ENCODE peak calls at places on chromosomes 3 and 15, in nine cellular contexts. R is AG09309, C is Calu3, S is left lung, F is heart right ventricle, O is adrenal gland, A is progenitor cell of endocrine pancreas, J is RWPE1, V is esophagus muscularis mucosa. K is an unnamed sample.

GRCh38 chr3:161576733-161577510 is 80.3 kb downstream of the OTOL1 start:
- DNase-seq in R (no peak), C (no peak), S (no peak), F (no peak), O (no peak), A (no peak), J (no peak), V (no peak), K (no peak)

GRCh38 chr3:9351709-9352126 is 11.1 kb upstream of the THUMPD3 start:
- DNase-seq in R (no peak), C (peak), S (no peak), F (no peak), O (no peak), A (peak), J (peak), V (no peak), K (no peak)

GRCh38 chr3:140995881-140996280 is 54.2 kb downstream of the SLC25A36 start:
- DNase-seq in R (no peak), C (no peak), S (no peak), F (no peak), O (no peak), A (no peak), J (no peak), V (no peak), K (peak)

GRCh38 chr3:126556637-126557414 is 1.9 kb downstream of the C3orf22 start:
- DNase-seq in R (no peak), C (no peak), S (peak), F (no peak), O (peak), A (no peak), J (no peak), V (peak), K (no peak)

GRCh38 chr15:50358805-50359204 is 3.8 kb upstream of the GABPB1 start:
- DNase-seq in R (no peak), C (peak), S (no peak), F (no peak), O (no peak), A (no peak), J (peak), V (no peak), K (peak)

GRCh38 chr3:64650096-64650622 is 37.6 kb downstream of the ADAMTS9 start:
- DNase-seq in R (no peak), C (no peak), S (no peak), F (no peak), O (no peak), A (no peak), J (no peak), V (no peak), K (no peak)

GRCh38 chr3:111484666-111485065 is 57.3 kb upstream of the CD96 start:
- DNase-seq in R (peak), C (no peak), S (no peak), F (no peak), O (no peak), A (no peak), J (no peak), V (no peak), K (no peak)

GRCh38 chr3:24683511-24684384 is 189.1 kb upstream of the THRB start:
- DNase-seq in R (peak), C (peak), S (no peak), F (no peak), O (no peak), A (no peak), J (peak), V (no peak), K (peak)

GRCh38 chr3:194231840-194232832 is 96.2 kb downstream of the HES1 start:
- DNase-seq in R (no peak), C (no peak), S (no peak), F (no peak), O (no peak), A (no peak), J (no peak), V (no peak), K (no peak)

GRCh38 chr3:196632033-196632751 is 7.3 kb upstream of the NRROS start:
- DNase-seq in R (no peak), C (peak), S (peak), F (peak), O (peak), A (peak), J (peak), V (no peak), K (peak)

GRCh38 chr3:153372326-153372725 is 210.3 kb downstream of the RAP2B start:
- DNase-seq in R (peak), C (no peak), S (no peak), F (no peak), O (no peak), A (no peak), J (peak), V (no peak), K (no peak)

GRCh38 chr15:64791401-64791800 is 16.0 kb upstream of the RBPMS2 start:
- DNase-seq in R (no peak), C (no peak), S (no peak), F (no peak), O (no peak), A (no peak), J (no peak), V (no peak), K (no peak)

GRCh38 chr15:22863356-22863755 is 24.9 kb downstream of the NIPA2 start:
- DNase-seq in R (no peak), C (no peak), S (no peak), F (no peak), O (peak), A (no peak), J (no peak), V (no peak), K (no peak)

GRCh38 chr3:135203026-135203425 is 408.0 kb downstream of the EPHB1 start:
- DNase-seq in R (no peak), C (no peak), S (no peak), F (no peak), O (no peak), A (no peak), J (no peak), V (peak), K (no peak)

GRCh38 chr15:77659350-77660321 is 26.9 kb upstream of the LINGO1 start:
- DNase-seq in R (peak), C (peak), S (peak), F (peak), O (peak), A (peak), J (peak), V (no peak), K (peak)
- TF ChIP-seq CTCF in R (peak), C (peak), S (no peak), F (peak), O (peak), A (peak), J (no peak), V (peak), K (peak)

DNA sequence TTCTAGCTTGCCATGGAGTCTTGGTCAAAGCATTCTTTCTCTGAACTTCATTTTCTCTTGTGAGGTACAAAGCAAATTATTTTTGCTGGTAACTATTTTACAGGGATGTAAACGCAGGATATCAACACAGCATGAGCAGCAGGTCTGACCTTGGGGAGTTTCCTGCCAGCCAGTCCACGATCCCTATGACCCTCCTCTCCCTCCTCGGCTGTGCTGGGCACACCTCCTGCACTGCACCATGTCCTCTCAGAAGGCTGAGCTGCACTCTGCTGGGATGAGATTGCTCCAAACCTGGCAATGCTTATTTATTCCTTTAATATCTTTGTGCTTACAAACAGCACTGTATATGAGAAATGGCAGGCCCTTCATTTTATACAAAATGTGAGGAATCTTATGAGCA is 41.4 kb downstream of the RAB6B start:
- DNase-seq in R (no peak), C (no peak), S (no peak), F (no peak), O (no peak), A (no peak), J (no peak), V (no peak), K (no peak)
- TF ChIP-seq CTCF in R (no peak), C (no peak), S (no peak), F (no peak), O (no peak), A (no peak), J (no peak), V (no peak), K (no peak)

GRCh38 chr3:128275316-128276150 is 122.3 kb downstream of the EEFSEC start:
- DNase-seq in R (no peak), C (no peak), S (no peak), F (no peak), O (no peak), A (no peak), J (no peak), V (no peak), K (no peak)
- TF ChIP-seq CTCF in R (no peak), C (no peak), S (no peak), F (no peak), O (no peak), A (no peak), J (no peak), V (no peak), K (no peak)

DNA sequence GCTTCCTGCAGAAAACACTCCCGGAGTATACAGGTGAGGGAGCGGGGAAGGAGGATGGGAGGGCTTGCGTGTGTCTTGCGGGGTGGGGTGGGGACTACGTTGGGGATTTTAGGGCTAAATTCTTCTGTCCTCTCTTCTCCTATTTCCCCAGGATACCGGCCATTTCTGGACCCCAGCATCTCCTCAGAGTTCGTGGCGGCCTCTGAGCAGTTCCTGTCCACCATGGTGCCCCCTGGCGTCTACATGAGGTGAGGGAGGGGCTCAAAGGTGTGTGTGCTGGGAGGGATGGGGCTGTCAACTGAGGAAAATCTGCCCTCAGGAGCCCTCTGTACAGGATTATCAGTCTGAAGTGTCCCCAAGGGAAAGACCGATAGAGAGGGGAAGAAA is 6.6 kb downstream of the DUOX1 start:
- DNase-seq in R (no peak), C (no peak), S (no peak), F (no peak), O (no peak), A (no peak), J (no peak), V (no peak), K (no peak)
- TF ChIP-seq CTCF in R (peak), C (no peak), S (no peak), F (peak), O (no peak), A (peak), J (no peak), V (no peak), K (peak)